ENCODE peak calls at places on chromosome 22, in nine cellular contexts. C is type B pancreatic cell; U is stomach; S is nephron progenitor cell; E is adrenal gland; Z is upper lobe of right lung; Y is kidney glomerular epithelial cell; T is kidney; K is activated CD8-positive, alpha-beta memory T cell treated with anti-CD3 and anti-CD28 coated beads for 1 hour. N is an unnamed sample.

GRCh38 chr22:35838849-35839646 is 121.4 kb downstream of the APOL5 start:
- DNase-seq in E (peak; percentile 33), T (no peak), K (no peak), Z (no peak), S (peak; percentile 11), U (no peak), C (no peak), Y (peak; percentile 28), N (no peak)

GRCh38 chr22:22167791-22168189 is 76.8 kb upstream of the VPREB1 start:
- DNase-seq in S (no peak), U (no peak), T (no peak), K (no peak), C (no peak), E (no peak), Z (no peak), Y (no peak), N (no peak)

GRCh38 chr22:18955696-18956095 is 19.6 kb upstream of the PRODH start:
- DNase-seq in Y (no peak), Z (no peak), K (no peak), E (no peak), S (no peak), T (peak; percentile 38), U (no peak), C (no peak), N (no peak)

GRCh38 chr22:27670701-27671412 is 130.7 kb downstream of the MN1 start:
- DNase-seq in E (peak; percentile 63), S (peak; percentile 86), Z (no peak), U (peak; percentile 50), Y (no peak), T (no peak), C (peak; percentile 80), K (no peak), N (no peak)

GRCh38 chr22:50250555-50251471 is at the start of gene HDAC10:
- DNase-seq in T (peak; percentile 92), S (peak; percentile 87), E (peak; percentile 76), Z (peak; percentile 94), K (no peak), Y (peak; percentile 63), U (peak; percentile 90), C (no peak), N (peak; percentile 38)

GRCh38 chr22:49949914-49950292 is 10.7 kb upstream of the PIM3 start:
- DNase-seq in U (no peak), T (no peak), K (no peak), S (no peak), E (no peak), Y (no peak), Z (no peak), C (no peak), N (no peak)

GRCh38 chr22:48695251-48695650 is 1132.4 kb downstream of the BRD1 start:
- DNase-seq in K (no peak), S (no peak), C (no peak), T (no peak), E (no peak), Z (no peak), U (no peak), Y (no peak), N (no peak)

GRCh38 chr22:42596863-42597530 is 17.7 kb downstream of the POLDIP3 start:
- DNase-seq in T (no peak), Z (no peak), E (no peak), U (no peak), K (no peak), Y (no peak), C (no peak), S (no peak), N (no peak)

GRCh38 chr22:50730941-50731661 is 6.9 kb upstream of the ACR start:
- DNase-seq in S (no peak), Z (peak; percentile 69), C (peak; percentile 58), K (no peak), E (peak; percentile 15), T (peak; percentile 79), U (no peak), Y (no peak), N (no peak)

GRCh38 chr22:20469110-20469855 is 26.3 kb downstream of the KLHL22 start:
- DNase-seq in Z (no peak), E (no peak), Y (no peak), S (no peak), C (no peak), K (no peak), T (peak; percentile 41), U (no peak), N (no peak)

GRCh38 chr22:50547231-50547851 is 1.6 kb downstream of the KLHDC7B start:
- DNase-seq in K (no peak), S (no peak), Z (peak; percentile 64), U (no peak), Y (no peak), E (no peak), T (peak; percentile 77), C (no peak), N (no peak)

GRCh38 chr22:35065796-35066218 is at the start of gene ISX:
- DNase-seq in C (no peak), T (no peak), K (no peak), S (peak; percentile 31), Z (no peak), U (no peak), E (no peak), Y (no peak), N (no peak)

GRCh38 chr22:27791494-27792241 is 9.9 kb downstream of the MN1 start:
- DNase-seq in T (no peak), S (no peak), U (no peak), K (no peak), Y (no peak), C (no peak), E (no peak), Z (no peak), N (no peak)

GRCh38 chr22:40224702-40225101 is 47.0 kb downstream of the TNRC6B start:
- DNase-seq in T (no peak), Y (no peak), S (no peak), C (no peak), K (peak; percentile 20), U (no peak), Z (no peak), E (no peak), N (no peak)

GRCh38 chr22:37492428-37493344 is 6.5 kb upstream of the MFNG start:
- DNase-seq in T (no peak), U (no peak), C (no peak), S (no peak), Z (peak; percentile 63), K (no peak), Y (peak; percentile 76), E (no peak), N (no peak)

GRCh38 chr22:22710719-22711531 is 66.5 kb downstream of the GGTLC2 start:
- DNase-seq in Z (peak; percentile 84), Y (peak; percentile 14), E (peak; percentile 62), C (peak; percentile 77), U (peak; percentile 74), S (peak; percentile 81), T (peak; percentile 82), K (peak; percentile 51), N (peak; percentile 3)

GRCh38 chr22:25027959-25028840 is 75.7 kb downstream of the KIAA1671 start:
- DNase-seq in Y (no peak), E (peak; percentile 46), T (no peak), U (no peak), S (peak; percentile 66), C (no peak), Z (peak; percentile 64), K (no peak), N (no peak)

GRCh38 chr22:41822289-41823057 is 10.4 kb upstream of the SREBF2 start:
- DNase-seq in K (no peak), U (no peak), Z (no peak), E (no peak), C (no peak), S (no peak), Y (peak; percentile 79), T (no peak), N (peak; percentile 35)

GRCh38 chr22:37202001-37202555 is 10.2 kb downstream of the SSTR3 start:
- DNase-seq in Y (no peak), E (no peak), T (peak; percentile 59), Z (peak; percentile 37), C (no peak), K (no peak), S (no peak), U (no peak), N (no peak)

N was measured in NCI-H774.